ENCODE peak calls at places on chromosomes 11 and 22, in eight cellular contexts. K is MM.1S, J is GM23248, V is HCT116, U is GM23338, I is fibroblast of lung, Z is PC-3, E is mammary epithelial cell. H is an unnamed sample. For H3K4me1, the result is how much of the 10 kb centered on the place peaks cover.

GRCh38 chr11:101362643-101363042 is 221.2 kb downstream of the TRPC6 start:
- DNase-seq in K (no peak), J (no peak), V (no peak), U (no peak), I (no peak), Z (no peak), E (no peak), H (no peak)

GRCh38 chr22:45582955-45583320 is 80.3 kb downstream of the FBLN1 start:
- DNase-seq in K (no peak), J (no peak), V (no peak), U (no peak), I (no peak), Z (no peak), E (no peak), H (no peak)

GRCh38 chr22:38569181-38569971 is 607 bp downstream of the DMC1 start:
- DNase-seq in K (no peak), J (peak), V (no peak), U (peak), I (no peak), Z (no peak), E (no peak), H (no peak)

GRCh38 chr11:99638073-99638553 is 617.4 kb downstream of the CNTN5 start:
- DNase-seq in K (no peak), J (no peak), V (no peak), U (no peak), I (no peak), Z (no peak), E (no peak), H (no peak)

GRCh38 chr22:32564170-32565001 is 89.8 kb downstream of the FBXO7 start:
- DNase-seq in K (no peak), J (peak), V (no peak), U (no peak), I (peak), Z (no peak), E (no peak), H (peak)

GRCh38 chr11:11949482-11949881 is 58.9 kb downstream of the DKK3 start:
- DNase-seq in K (no peak), J (no peak), V (no peak), U (no peak), I (no peak), Z (no peak), E (no peak), H (no peak)

GRCh38 chr11:125578783-125579182 is 9.5 kb downstream of the EI24 start:
- DNase-seq in K (peak), J (no peak), V (no peak), U (no peak), I (no peak), Z (no peak), E (no peak), H (no peak)

GRCh38 chr11:118572914-118573550 is 823 bp downstream of the ARCN1 start:
- DNase-seq in K (peak), J (peak), V (peak), U (peak), I (peak), Z (peak), E (peak), H (peak)

GRCh38 chr11:35112056-35112845 is 26.7 kb upstream of the CD44 start:
- DNase-seq in K (peak), J (peak), V (no peak), U (no peak), I (no peak), Z (peak), E (no peak), H (peak)

GRCh38 chr11:6941970-6942369 is 15.7 kb downstream of the ZNF215 start:
- DNase-seq in K (no peak), J (no peak), V (no peak), U (no peak), I (no peak), Z (no peak), E (no peak), H (no peak)

GRCh38 chr11:11626128-11626527 is 4.3 kb upstream of the GALNT18 start:
- DNase-seq in K (no peak), J (no peak), V (no peak), U (no peak), I (no peak), Z (peak), E (peak), H (no peak)

GRCh38 chr11:130999992-131000770 is 83.9 kb upstream of the SNX19 start:
- DNase-seq in K (no peak), J (peak), V (peak), U (no peak), I (peak), Z (peak), E (peak), H (peak)

DNA sequence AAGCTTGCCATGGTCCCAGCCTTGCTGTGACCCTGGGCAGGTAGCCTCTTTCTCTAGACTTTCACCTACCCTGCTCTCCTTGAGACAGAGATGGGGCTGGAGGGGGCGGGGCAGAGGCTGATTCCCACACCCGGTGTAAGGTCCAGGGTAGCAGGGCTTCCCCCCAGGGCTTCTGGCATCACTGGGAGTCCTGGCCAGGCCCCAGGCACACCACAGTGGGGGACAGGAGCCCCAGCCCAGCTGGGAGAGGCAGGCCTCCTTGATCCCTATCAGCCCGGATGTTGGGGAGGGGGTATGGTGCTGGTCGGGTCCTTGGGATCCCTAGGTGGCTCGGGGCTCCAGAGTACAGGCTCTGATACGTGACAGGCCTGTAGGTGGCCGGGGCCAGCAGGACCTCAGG is 1.7 kb upstream of the NUDT8 start:
- DNase-seq in K (no peak), J (no peak), V (no peak), U (no peak), I (no peak), Z (no peak), E (no peak), H (no peak)
- TF ChIP-seq EZH2 in K (no peak), J (no peak), V (no peak), U (no peak), I (no peak), Z (no peak), E (no peak), H (no peak)

GRCh38 chr11:64242920-64243854 is 2.3 kb downstream of the FKBP2 start:
- DNase-seq in K (no peak), J (no peak), V (no peak), U (no peak), I (no peak), Z (no peak), E (no peak), H (no peak)

GRCh38 chr11:64245797-64246623 is 733 bp downstream of the PPP1R14B start:
- DNase-seq in K (peak), J (peak), V (no peak), U (peak), I (peak), Z (peak), E (peak), H (peak)

GRCh38 chr11:64245401-64245796 is 1.3 kb downstream of the PPP1R14B start:
- DNase-seq in K (peak), J (no peak), V (no peak), U (no peak), I (no peak), Z (peak), E (no peak), H (no peak)

GRCh38 chr11:64244107-64244506 is 2.6 kb downstream of the PPP1R14B start:
- DNase-seq in K (no peak), J (no peak), V (no peak), U (no peak), I (no peak), Z (no peak), E (no peak), H (no peak)

DNA sequence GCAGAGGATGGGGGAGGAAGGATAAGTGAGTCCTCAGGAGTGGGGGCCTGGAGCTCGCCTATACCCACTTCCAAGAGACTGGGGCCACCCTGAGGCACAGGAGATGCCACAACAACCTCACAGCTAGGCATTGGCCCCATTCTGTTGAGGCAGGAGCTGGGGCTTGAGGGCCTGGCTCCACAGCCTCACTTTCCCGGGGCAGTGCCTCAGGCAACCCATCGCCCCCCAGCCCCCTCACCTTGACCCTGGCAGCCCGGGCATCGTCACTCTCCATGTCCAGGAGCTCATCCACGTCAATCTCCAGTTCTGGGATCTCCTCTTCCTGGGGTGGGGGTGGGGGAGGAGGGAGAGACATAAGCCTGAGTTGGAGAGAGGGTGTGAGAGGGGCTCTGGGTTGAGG is 1.8 kb downstream of the PPP1R14B start:
- DNase-seq in K (no peak), J (no peak), V (no peak), U (no peak), I (no peak), Z (no peak), E (no peak), H (no peak)
- H3K4me1 ChIP-seq in K (under half), J (under half), V (under half), U (under half), I (under half), Z (half or more), E (under half), H (under half)

DNA sequence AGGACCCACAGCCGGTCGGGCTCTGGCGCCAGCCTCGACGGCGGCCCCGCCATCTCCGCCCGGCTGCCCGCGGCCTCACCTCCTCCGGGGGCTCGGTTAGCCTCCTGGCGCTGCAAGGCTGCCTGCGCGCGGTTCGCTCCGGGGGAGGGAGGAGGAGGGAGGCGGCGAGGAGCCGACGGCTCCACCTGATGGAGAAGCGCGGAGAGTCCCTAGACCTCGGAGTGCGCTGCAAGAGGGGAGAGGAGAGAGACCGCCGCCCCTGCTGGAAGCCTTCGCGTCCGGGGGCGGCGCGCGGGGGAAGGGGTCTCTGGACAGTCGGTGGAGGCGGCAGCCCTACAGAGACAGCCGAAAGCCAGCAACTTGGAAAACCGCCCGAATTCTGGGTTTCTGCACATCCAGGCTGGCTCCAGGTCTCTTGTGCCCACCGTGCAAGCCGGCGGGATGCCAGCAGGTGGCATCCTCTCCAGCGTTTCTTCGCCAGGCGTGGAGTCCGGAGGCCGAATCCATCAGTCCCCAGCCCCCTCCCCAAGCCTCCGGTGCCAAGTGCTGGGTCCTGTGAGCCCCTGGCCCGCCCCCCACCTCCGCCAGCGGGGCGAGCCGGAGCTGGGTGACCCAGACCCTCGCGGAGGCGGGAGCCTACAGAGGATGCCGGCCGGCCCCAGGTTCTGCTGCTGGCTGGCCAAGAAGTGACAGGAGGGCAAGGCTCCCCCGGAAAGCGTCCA is 2.9 kb upstream of the KIRREL3 start:
- DNase-seq in K (peak), J (peak), V (no peak), U (peak), I (peak), Z (no peak), E (peak), H (peak)
- TF ChIP-seq EZH2 in K (no peak), J (no peak), V (no peak), U (no peak), I (no peak), Z (no peak), E (no peak), H (no peak)

GRCh38 chr11:76209956-76210885 is 3.9 kb upstream of the WNT11 start:
- DNase-seq in K (peak), J (peak), V (no peak), U (peak), I (peak), Z (peak), E (peak), H (peak)
- H3K4me1 ChIP-seq in K (under half), J (under half), V (under half), U (under half), I (under half), Z (under half), E (under half), H (under half)

GRCh38 chr11:46916669-46917108 is 1.7 kb downstream of the LRP4 start:
- DNase-seq in K (no peak), J (peak), V (no peak), U (peak), I (peak), Z (no peak), E (peak), H (peak)
- TF ChIP-seq EZH2 in K (no peak), J (no peak), V (no peak), U (peak), I (no peak), Z (no peak), E (no peak), H (no peak)